ENCODE peak calls at places on chromosomes 13 and 19, in six cellular contexts. E is PC-3, G is GM23338, K is GM23248, P is PC-9, S is neural progenitor cell. L is an unnamed sample.

GRCh38 chr19:51944798-51945552 is 17.7 kb downstream of the ZNF613 start:
- DNase-seq in E (no peak), G (peak; percentile 24), K (peak; percentile 8), P (no peak), S (no peak), L (no peak)

GRCh38 chr19:50233308-50233910 is 30.0 kb downstream of the MYH14 start:
- DNase-seq in E (no peak), G (no peak), K (no peak), P (no peak), S (no peak), L (no peak)

GRCh38 chr13:95226932-95227718 is 74.1 kb downstream of the ABCC4 start:
- DNase-seq in E (no peak), G (no peak), K (no peak), P (no peak), S (no peak), L (peak; percentile 70)

GRCh38 chr13:37656247-37656940 is 57.8 kb upstream of the POSTN start:
- DNase-seq in E (peak; percentile 88), G (no peak), K (peak; percentile 98), P (peak; percentile 88), S (no peak), L (no peak)

GRCh38 chr19:15248648-15249559 is 16.7 kb upstream of the EPHX3 start:
- DNase-seq in E (peak; percentile 84), G (no peak), K (peak; percentile 98), P (peak; percentile 78), S (no peak), L (no peak)

GRCh38 chr19:11169896-11170678 is 14.5 kb upstream of the SPC24 start:
- DNase-seq in E (no peak), G (no peak), K (peak; percentile 68), P (no peak), S (no peak), L (no peak)

GRCh38 chr19:13238891-13239534 is 88.8 kb downstream of the IER2 start:
- DNase-seq in E (no peak), G (no peak), K (no peak), P (no peak), S (no peak), L (no peak)

GRCh38 chr19:28516415-28516872 is 696.5 kb downstream of the UQCRFS1 start:
- DNase-seq in E (no peak), G (no peak), K (no peak), P (no peak), S (no peak), L (peak; percentile 88)

GRCh38 chr19:10299545-10300458 is 9.8 kb downstream of the ZGLP1 start:
- DNase-seq in E (no peak), G (no peak), K (no peak), P (no peak), S (no peak), L (no peak)

GRCh38 chr13:42638101-42638500 is 64.1 kb downstream of the TNFSF11 start:
- DNase-seq in E (no peak), G (no peak), K (no peak), P (no peak), S (no peak), L (no peak)

GRCh38 chr19:13600091-13600490 is 93.8 kb upstream of the CACNA1A start:
- DNase-seq in E (no peak), G (no peak), K (no peak), P (no peak), S (no peak), L (no peak)

GRCh38 chr19:33410915-33411401 is 37.4 kb downstream of the CEBPG start:
- DNase-seq in E (no peak), G (no peak), K (no peak), P (no peak), S (no peak), L (no peak)

GRCh38 chr19:33241091-33241529 is 15.5 kb upstream of the SLC7A10 start:
- DNase-seq in E (no peak), G (no peak), K (no peak), P (no peak), S (no peak), L (no peak)

GRCh38 chr19:5572556-5573286 is 5.0 kb upstream of the TINCR start:
- DNase-seq in E (peak; percentile 53), G (no peak), K (no peak), P (peak; percentile 75), S (no peak), L (no peak)

GRCh38 chr19:19502281-19502680 is 13.1 kb downstream of the TSSK6 start:
- DNase-seq in E (no peak), G (no peak), K (no peak), P (no peak), S (no peak), L (no peak)

GRCh38 chr13:99087130-99087953 is 109.5 kb upstream of the DOCK9 start:
- DNase-seq in E (peak; percentile 84), G (peak; percentile 98), K (peak; percentile 93), P (peak; percentile 85), S (peak; percentile 94), L (peak; percentile 94)
- TF ChIP-seq EZH2 in E (no peak), G (no peak), K (no peak), P (no peak), S (peak; percentile 24), L (no peak)

GRCh38 chr19:40641306-40641705 is 40.1 kb downstream of the LTBP4 start:
- DNase-seq in E (no peak), G (no peak), K (no peak), P (no peak), S (no peak), L (no peak)
- H2AFZ ChIP-seq in E (no peak overlapping the region), G (no peak overlapping the region), K (peak overlapping the region; percentile 73), P (no peak overlapping the region), S (no peak overlapping the region), L (no peak overlapping the region)

GRCh38 chr19:49109051-49109450 is 5.1 kb upstream of the LIN7B start:
- DNase-seq in E (no peak), G (no peak), K (no peak), P (no peak), S (no peak), L (no peak)
- H3F3A ChIP-seq in E (no peaks in the 10 kb centered on the region), G (peaks cover 36% of the 10 kb centered on the region), K (peaks cover 47% of the 10 kb centered on the region), P (peaks cover 72% of the 10 kb centered on the region), S (peaks cover 69% of the 10 kb centered on the region), L (peaks cover 16% of the 10 kb centered on the region)

DNA sequence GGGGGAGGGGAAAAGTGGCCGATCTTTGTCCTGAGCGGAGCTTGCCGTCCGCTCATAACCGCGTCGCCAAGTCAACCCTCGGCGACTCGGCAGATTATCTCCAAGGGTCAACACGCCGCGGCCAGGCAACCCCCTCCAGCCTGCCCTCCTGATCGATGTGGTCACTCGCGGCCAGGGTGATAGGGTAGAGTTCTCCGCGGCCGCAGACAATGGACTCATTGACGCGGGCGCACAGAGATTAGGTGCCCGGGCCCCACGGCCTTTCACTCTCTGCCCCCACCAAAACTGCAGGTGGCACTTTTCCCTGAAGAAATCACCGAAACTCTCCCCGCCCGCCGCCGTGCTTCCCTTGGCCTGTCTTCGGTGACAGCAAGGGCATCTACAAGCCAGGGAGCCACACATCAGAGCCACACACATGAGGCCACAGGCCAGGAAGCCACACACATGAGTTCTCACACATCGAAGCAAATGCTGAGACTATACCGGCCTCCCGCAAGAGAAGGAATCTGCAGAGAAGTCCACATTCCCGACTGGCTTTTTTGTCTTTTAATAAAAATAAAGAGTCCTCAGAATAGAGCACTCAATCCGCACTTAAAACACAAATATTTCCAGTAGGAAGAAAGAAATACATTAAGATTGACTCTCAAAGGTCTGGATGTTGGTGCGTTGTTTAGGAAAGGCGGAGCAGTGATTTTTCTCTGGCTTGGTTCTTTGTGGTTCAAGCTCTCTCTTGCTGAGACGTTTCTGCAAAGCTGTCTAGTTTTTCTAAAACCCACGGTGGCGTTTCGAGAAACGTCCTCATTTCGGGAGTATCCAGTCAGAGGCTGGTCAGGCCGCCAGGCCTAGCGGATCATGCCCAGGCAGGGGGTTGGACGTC is 1.5 kb upstream of the PDX1 start:
- DNase-seq in E (no peak), G (peak; percentile 35), K (no peak), P (no peak), S (peak; percentile 72), L (no peak)
- TF ChIP-seq EZH2 in E (no peak), G (peak; percentile 100), K (no peak), P (no peak), S (peak; percentile 98), L (no peak)

L was measured in MM.1S.